ENCODE peak calls at places on chromosomes 7 and 10, in eight cellular contexts. U, F, Z, D, P, Q, R and M are unnamed samples.

GRCh38 chr10:7475046-7475860 is 64.4 kb upstream of the SFMBT2 start:
- DNase-seq in U (peak; percentile 30), F (peak; percentile 34), Q (peak; percentile 66), P (no peak), Z (no peak), D (no peak), R (no peak), M (no peak)

GRCh38 chr10:6498771-6499170 is 81.3 kb downstream of the PRKCQ start:
- DNase-seq in D (no peak), R (no peak), P (no peak), F (no peak), Z (no peak), Q (no peak), U (no peak), M (no peak)

GRCh38 chr7:128874140-128875031 is 11.7 kb downstream of the ATP6V1F start:
- DNase-seq in U (no peak), Q (peak; percentile 14), P (no peak), Z (no peak), F (no peak), R (no peak), D (no peak), M (no peak)

GRCh38 chr7:12968836-12969422 is 281.5 kb downstream of the ARL4A start:
- DNase-seq in F (no peak), D (no peak), U (no peak), R (no peak), Q (no peak), P (no peak), Z (no peak), M (no peak)

GRCh38 chr10:6667679-6668270 is 87.7 kb upstream of the PRKCQ start:
- DNase-seq in F (no peak), D (no peak), P (peak; percentile 43), Z (no peak), Q (no peak), U (peak; percentile 27), R (peak; percentile 27), M (no peak)

GRCh38 chr7:27198138-27198841 is 1.6 kb downstream of the HOXA13 start:
- DNase-seq in U (no peak), F (no peak), D (no peak), Q (no peak), Z (no peak), R (no peak), P (no peak), M (no peak)

GRCh38 chr7:94676431-94676830 is 20.5 kb upstream of the SGCE start:
- DNase-seq in D (no peak), P (no peak), F (no peak), U (no peak), Q (no peak), R (no peak), Z (no peak), M (no peak)

GRCh38 chr7:132377703-132378584 is 198.3 kb downstream of the PLXNA4 start:
- DNase-seq in Z (no peak), U (no peak), F (no peak), Q (no peak), P (no peak), R (no peak), D (no peak), M (no peak)

GRCh38 chr10:20885678-20886077 is 11.4 kb downstream of the NEBL start:
- DNase-seq in Q (no peak), F (no peak), P (no peak), D (no peak), Z (no peak), R (no peak), U (no peak), M (no peak)

DNA sequence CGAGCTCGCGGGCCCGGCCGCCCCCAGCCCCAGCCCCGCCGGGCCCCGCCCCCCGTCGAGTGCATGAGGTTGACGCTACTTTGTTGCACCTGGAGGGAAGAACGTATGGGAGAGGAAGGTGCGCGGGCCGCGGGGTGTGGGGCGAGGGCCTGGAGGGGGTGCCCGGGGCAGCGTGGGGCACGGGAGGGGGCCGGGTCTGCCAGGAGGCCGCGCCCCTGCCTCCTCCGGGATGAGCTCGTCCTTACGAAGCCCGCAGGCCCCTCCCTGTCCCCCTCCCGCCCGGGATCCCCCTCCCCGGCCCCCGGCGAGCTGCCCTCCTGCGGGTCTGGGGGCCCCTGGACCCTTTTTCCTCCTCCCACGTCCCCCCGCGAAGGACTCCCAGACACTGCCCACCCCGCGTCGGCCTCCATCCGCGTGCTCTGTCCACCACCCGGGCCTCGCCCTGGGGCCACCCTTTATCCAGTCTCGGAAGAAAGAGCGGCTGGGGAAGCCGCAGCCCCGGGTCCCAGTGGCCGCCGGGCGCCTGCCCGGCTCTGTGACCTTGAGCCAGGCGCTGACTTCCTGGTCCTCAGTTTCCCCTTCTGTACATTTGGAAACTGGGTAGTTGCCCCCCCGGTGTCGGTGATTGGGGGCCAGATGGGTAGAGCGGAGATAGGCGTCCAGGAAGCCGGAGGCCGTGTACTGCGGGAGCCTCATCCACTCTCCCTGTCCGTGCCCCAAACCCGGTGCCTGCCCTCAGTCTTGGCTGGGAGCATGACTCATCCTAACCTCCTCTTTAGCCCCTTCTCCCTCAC is 521 bp downstream of the LIMK1 start:
- DNase-seq in P (peak; percentile 59), U (peak; percentile 63), R (no peak), F (no peak), Z (peak; percentile 48), Q (peak; percentile 54), D (no peak), M (no peak)
- TF ChIP-seq POLR2A in P (peak; percentile 81), U (no peak), R (no peak), F (no peak), Z (no peak), Q (no peak), D (no peak), M (no peak)

DNA sequence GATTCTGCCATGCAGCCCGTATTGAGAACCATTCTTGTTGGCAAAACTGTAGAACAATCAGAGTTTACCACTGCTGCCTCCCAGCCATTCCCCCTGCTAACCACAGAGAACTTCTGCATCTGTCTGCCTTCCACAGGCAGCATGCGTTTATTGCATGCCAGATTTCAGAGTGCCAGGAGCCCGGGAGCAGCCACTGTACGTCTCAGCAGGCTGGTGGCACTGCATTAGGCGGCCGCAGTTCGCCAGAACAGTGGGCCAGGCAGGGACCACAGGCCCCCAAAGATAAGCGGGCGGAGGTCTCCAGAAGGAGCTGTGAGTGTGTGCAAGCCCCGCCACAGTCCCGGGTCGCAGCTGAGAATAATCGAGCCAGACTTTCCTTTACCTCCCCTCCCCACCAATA is 31.8 kb downstream of the ZNF467 start:
- DNase-seq in Z (no peak), F (no peak), U (no peak), R (no peak), D (no peak), P (no peak), Q (no peak), M (no peak)
- H3K4me3 ChIP-seq in Z (no peak overlapping the region), F (peak overlapping the region; percentile 50), U (no peak overlapping the region), R (peak overlapping the region; percentile 51), D (peak overlapping the region; percentile 8), P (no peak overlapping the region), Q (no peak overlapping the region), M (no peak overlapping the region)

DNA sequence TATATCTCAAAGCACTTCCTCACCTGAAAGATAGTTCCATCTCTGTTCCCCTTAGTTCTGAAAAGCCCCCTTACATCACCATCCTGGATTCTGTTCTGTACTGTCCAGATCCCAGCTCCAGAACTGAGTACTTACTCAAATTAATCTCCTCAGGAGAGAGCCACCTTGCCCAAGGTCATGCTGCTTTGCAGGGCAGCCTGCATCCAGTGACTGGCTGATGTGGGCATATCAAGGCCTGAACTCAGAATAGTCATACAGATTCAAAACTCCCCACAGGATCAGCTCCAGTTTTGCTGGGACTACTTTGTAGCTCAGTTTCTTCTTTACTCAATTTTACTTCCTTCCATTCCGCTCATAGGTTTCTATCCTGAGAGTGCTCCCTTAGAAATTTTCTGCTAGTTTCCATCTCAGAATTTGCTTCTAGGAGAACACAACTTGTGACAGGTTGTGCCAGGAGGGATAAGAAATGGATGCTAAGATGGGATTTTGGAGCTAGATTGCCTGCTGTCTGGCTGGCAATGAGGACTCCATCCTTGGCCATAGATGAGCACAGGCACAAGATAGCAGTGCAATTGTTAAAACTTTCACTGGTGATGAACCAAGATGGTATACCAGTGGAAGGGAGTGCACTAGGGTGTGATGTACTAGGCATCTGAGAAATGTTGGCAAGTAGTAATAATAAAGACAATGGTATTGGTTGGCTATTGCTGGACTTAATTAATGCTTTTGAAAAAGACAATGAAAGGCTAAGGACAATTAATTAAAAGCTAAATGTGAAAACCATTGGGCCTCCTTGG is 17.3 kb downstream of the SRGN start:
- DNase-seq in F (no peak), P (no peak), U (no peak), Z (no peak), Q (no peak), D (no peak), R (no peak), M (no peak)
- TF ChIP-seq POLR2A in F (no peak), P (no peak), U (no peak), Z (no peak), Q (no peak), D (no peak), R (no peak), M (no peak)

DNA sequence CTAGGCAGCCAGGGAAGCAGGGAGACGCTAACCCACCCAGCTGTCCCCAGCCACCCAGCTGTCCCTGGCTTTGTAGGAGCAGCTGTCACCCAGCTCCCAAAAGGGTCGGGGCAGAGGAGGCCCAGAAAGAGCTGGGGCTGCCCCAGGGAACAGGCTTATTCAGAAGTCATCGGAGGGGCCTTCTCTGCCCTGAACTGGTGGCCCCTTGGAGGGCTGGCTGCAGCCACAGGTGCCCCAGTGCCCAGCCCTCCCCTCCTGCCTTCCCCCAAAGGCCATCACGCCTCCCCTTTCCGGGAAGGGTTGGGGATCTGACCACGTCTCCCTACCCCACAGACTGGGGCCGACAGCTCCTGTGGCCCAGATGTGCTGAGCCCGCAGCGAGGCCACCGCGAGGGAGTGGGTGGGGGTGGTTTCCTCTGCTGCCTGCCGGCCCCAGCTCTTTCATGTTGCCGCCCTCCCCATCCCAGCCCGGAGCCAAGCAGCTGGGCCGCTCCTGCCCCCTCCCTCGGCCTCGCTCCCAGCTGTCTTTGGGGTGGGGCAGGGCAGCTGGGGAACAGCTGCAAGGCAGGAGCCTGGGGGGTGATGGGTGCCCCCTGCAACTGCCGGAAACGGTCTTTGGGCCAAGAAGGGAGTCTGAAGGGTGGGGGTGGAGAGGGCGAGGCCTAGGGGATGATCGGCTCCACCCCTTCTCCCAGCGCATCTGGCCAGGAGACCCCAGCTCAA is 16.8 kb downstream of the TRIM8 start:
- DNase-seq in D (peak; percentile 63), R (no peak), P (peak; percentile 73), U (no peak), F (peak; percentile 73), Q (peak; percentile 78), Z (no peak), M (no peak)
- H3K4me3 ChIP-seq in D (no peak overlapping the region), R (no peak overlapping the region), P (no peak overlapping the region), U (no peak overlapping the region), F (no peak overlapping the region), Q (no peak overlapping the region), Z (no peak overlapping the region), M (peak overlapping the region; percentile 18)

DNA sequence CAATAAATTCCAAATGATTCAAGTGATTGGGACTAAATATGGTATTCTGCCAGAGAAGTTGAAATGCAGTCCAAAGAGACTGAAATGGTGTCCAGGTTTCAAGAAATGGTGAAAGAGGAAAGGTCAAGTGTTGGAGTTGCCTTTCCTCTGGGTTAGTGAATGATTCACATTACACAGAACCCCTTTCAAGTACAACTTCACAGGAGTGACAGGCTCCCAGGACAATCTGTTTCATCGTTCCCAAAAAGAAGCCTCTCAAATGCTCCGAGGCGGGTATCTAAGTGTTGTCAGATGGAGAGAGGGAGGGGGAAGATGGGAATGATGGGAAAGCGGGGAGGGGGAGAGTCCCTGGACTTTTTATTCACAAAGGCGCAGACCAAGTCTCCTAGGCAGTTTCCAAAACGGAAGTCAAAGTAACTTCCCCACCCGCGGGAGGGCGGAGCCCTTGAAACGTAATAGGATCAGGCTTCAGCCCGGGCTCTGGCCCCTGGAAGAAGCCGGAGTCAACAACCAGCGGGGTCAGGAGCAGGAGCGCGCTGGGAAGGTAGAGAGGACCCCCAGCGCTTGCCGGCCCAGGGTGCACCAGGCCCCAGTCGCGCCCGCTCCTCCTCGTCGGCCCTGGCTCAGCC is 743 bp downstream of the SLC25A13 start:
- DNase-seq in Q (peak; percentile 82), Z (peak; percentile 83), D (peak; percentile 91), R (peak; percentile 77), F (peak; percentile 90), U (peak; percentile 84), P (peak; percentile 74), M (no peak)
- TF ChIP-seq POLR2A in Q (peak; percentile 8), Z (peak; percentile 45), D (no peak), R (peak; percentile 44), F (no peak), U (no peak), P (peak; percentile 18), M (peak; percentile 37)